ENCODE peak calls at places on chromosomes 12 and 14, in nine cellular contexts. One of them, this sample, is unnamed.

GRCh38 chr12:104825408-104825807 is 132.7 kb downstream of the SLC41A2 start:
- DNase-seq in caudate nucleus: no peak
- DNase-seq in NCI-H1092 treated with DMSO at 0.1 percent for 48 hours: no peak
- DNase-seq in germinal center: no peak
- DNase-seq in GM10248: no peak
- DNase-seq in right atrium auricular region: no peak
- DNase-seq in stimulated activated CD4-positive, alpha-beta T cell treated with anti-CD3 and anti-CD28 coated beads, TNF-alpha, amount 100 ng/mL, for 4 hours: no peak
- DNase-seq in naive thymus-derived CD4-positive, alpha-beta T cell: no peak
- DNase-seq in left lung: no peak
- DNase-seq in this sample: peak; percentile 10

GRCh38 chr14:53963491-53964227 is 7.0 kb upstream of the BMP4 start:
- DNase-seq in NCI-H1092 treated with DMSO at 0.1 percent for 48 hours: peak; percentile 27
- DNase-seq in left lung: peak; percentile 71
- DNase-seq in naive thymus-derived CD4-positive, alpha-beta T cell: no peak
- DNase-seq in stimulated activated CD4-positive, alpha-beta T cell treated with anti-CD3 and anti-CD28 coated beads, TNF-alpha, amount 100 ng/mL, for 4 hours: no peak
- DNase-seq in GM10248: no peak
- DNase-seq in caudate nucleus: no peak
- DNase-seq in germinal center: no peak
- DNase-seq in right atrium auricular region: peak; percentile 77
- DNase-seq in this sample: no peak

GRCh38 chr12:122062832-122063690 is 15.5 kb upstream of the MLXIP start:
- DNase-seq in naive thymus-derived CD4-positive, alpha-beta T cell: no peak
- DNase-seq in GM10248: no peak
- DNase-seq in NCI-H1092 treated with DMSO at 0.1 percent for 48 hours: peak; percentile 63
- DNase-seq in left lung: no peak
- DNase-seq in caudate nucleus: no peak
- DNase-seq in germinal center: no peak
- DNase-seq in right atrium auricular region: no peak
- DNase-seq in stimulated activated CD4-positive, alpha-beta T cell treated with anti-CD3 and anti-CD28 coated beads, TNF-alpha, amount 100 ng/mL, for 4 hours: no peak
- DNase-seq in this sample: no peak

GRCh38 chr12:51896236-51896635 is 8.3 kb downstream of the ANKRD33 start:
- DNase-seq in stimulated activated CD4-positive, alpha-beta T cell treated with anti-CD3 and anti-CD28 coated beads, TNF-alpha, amount 100 ng/mL, for 4 hours: no peak
- DNase-seq in right atrium auricular region: no peak
- DNase-seq in GM10248: no peak
- DNase-seq in germinal center: no peak
- DNase-seq in NCI-H1092 treated with DMSO at 0.1 percent for 48 hours: no peak
- DNase-seq in left lung: no peak
- DNase-seq in naive thymus-derived CD4-positive, alpha-beta T cell: no peak
- DNase-seq in caudate nucleus: no peak
- DNase-seq in this sample: no peak

GRCh38 chr12:30111719-30112118 is 328.0 kb upstream of the TMTC1 start:
- DNase-seq in left lung: no peak
- DNase-seq in germinal center: no peak
- DNase-seq in right atrium auricular region: no peak
- DNase-seq in caudate nucleus: no peak
- DNase-seq in naive thymus-derived CD4-positive, alpha-beta T cell: no peak
- DNase-seq in GM10248: no peak
- DNase-seq in stimulated activated CD4-positive, alpha-beta T cell treated with anti-CD3 and anti-CD28 coated beads, TNF-alpha, amount 100 ng/mL, for 4 hours: no peak
- DNase-seq in NCI-H1092 treated with DMSO at 0.1 percent for 48 hours: no peak
- DNase-seq in this sample: no peak

GRCh38 chr14:68395585-68395984 is 397.3 kb downstream of the ZFP36L1 start:
- DNase-seq in naive thymus-derived CD4-positive, alpha-beta T cell: no peak
- DNase-seq in germinal center: no peak
- DNase-seq in NCI-H1092 treated with DMSO at 0.1 percent for 48 hours: no peak
- DNase-seq in right atrium auricular region: peak; percentile 86
- DNase-seq in stimulated activated CD4-positive, alpha-beta T cell treated with anti-CD3 and anti-CD28 coated beads, TNF-alpha, amount 100 ng/mL, for 4 hours: no peak
- DNase-seq in GM10248: no peak
- DNase-seq in caudate nucleus: no peak
- DNase-seq in left lung: no peak
- DNase-seq in this sample: no peak

GRCh38 chr14:65032319-65032718 is 45.6 kb downstream of the FNTB start:
- DNase-seq in caudate nucleus: no peak
- DNase-seq in left lung: no peak
- DNase-seq in naive thymus-derived CD4-positive, alpha-beta T cell: no peak
- DNase-seq in NCI-H1092 treated with DMSO at 0.1 percent for 48 hours: no peak
- DNase-seq in GM10248: no peak
- DNase-seq in right atrium auricular region: no peak
- DNase-seq in stimulated activated CD4-positive, alpha-beta T cell treated with anti-CD3 and anti-CD28 coated beads, TNF-alpha, amount 100 ng/mL, for 4 hours: no peak
- DNase-seq in germinal center: no peak
- DNase-seq in this sample: no peak

GRCh38 chr14:88879016-88879415 is 54.6 kb downstream of the TTC8 start:
- DNase-seq in right atrium auricular region: no peak
- DNase-seq in naive thymus-derived CD4-positive, alpha-beta T cell: no peak
- DNase-seq in caudate nucleus: no peak
- DNase-seq in germinal center: no peak
- DNase-seq in stimulated activated CD4-positive, alpha-beta T cell treated with anti-CD3 and anti-CD28 coated beads, TNF-alpha, amount 100 ng/mL, for 4 hours: no peak
- DNase-seq in left lung: no peak
- DNase-seq in GM10248: no peak
- DNase-seq in NCI-H1092 treated with DMSO at 0.1 percent for 48 hours: no peak
- DNase-seq in this sample: no peak

GRCh38 chr14:49975799-49976198 is 82.9 kb downstream of the ARF6 start:
- DNase-seq in naive thymus-derived CD4-positive, alpha-beta T cell: no peak
- DNase-seq in caudate nucleus: no peak
- DNase-seq in GM10248: no peak
- DNase-seq in right atrium auricular region: no peak
- DNase-seq in stimulated activated CD4-positive, alpha-beta T cell treated with anti-CD3 and anti-CD28 coated beads, TNF-alpha, amount 100 ng/mL, for 4 hours: no peak
- DNase-seq in germinal center: no peak
- DNase-seq in NCI-H1092 treated with DMSO at 0.1 percent for 48 hours: no peak
- DNase-seq in left lung: no peak
- DNase-seq in this sample: no peak

GRCh38 chr12:109488051-109488665 is 10.7 kb downstream of the UBE3B start:
- DNase-seq in right atrium auricular region: no peak
- DNase-seq in left lung: no peak
- DNase-seq in NCI-H1092 treated with DMSO at 0.1 percent for 48 hours: no peak
- DNase-seq in caudate nucleus: no peak
- DNase-seq in germinal center: no peak
- DNase-seq in GM10248: no peak
- DNase-seq in stimulated activated CD4-positive, alpha-beta T cell treated with anti-CD3 and anti-CD28 coated beads, TNF-alpha, amount 100 ng/mL, for 4 hours: no peak
- DNase-seq in naive thymus-derived CD4-positive, alpha-beta T cell: no peak
- DNase-seq in this sample: no peak

GRCh38 chr12:14514154-14514842 is 53.4 kb downstream of the PLBD1 start:
- DNase-seq in right atrium auricular region: no peak
- DNase-seq in left lung: no peak
- DNase-seq in GM10248: peak; percentile 56
- DNase-seq in stimulated activated CD4-positive, alpha-beta T cell treated with anti-CD3 and anti-CD28 coated beads, TNF-alpha, amount 100 ng/mL, for 4 hours: no peak
- DNase-seq in caudate nucleus: no peak
- DNase-seq in NCI-H1092 treated with DMSO at 0.1 percent for 48 hours: peak; percentile 45
- DNase-seq in naive thymus-derived CD4-positive, alpha-beta T cell: no peak
- DNase-seq in germinal center: peak; percentile 12
- DNase-seq in this sample: peak; percentile 60

GRCh38 chr12:24780969-24781368 is 167.9 kb downstream of the BCAT1 start:
- DNase-seq in stimulated activated CD4-positive, alpha-beta T cell treated with anti-CD3 and anti-CD28 coated beads, TNF-alpha, amount 100 ng/mL, for 4 hours: no peak
- DNase-seq in germinal center: no peak
- DNase-seq in caudate nucleus: no peak
- DNase-seq in NCI-H1092 treated with DMSO at 0.1 percent for 48 hours: no peak
- DNase-seq in right atrium auricular region: no peak
- DNase-seq in naive thymus-derived CD4-positive, alpha-beta T cell: no peak
- DNase-seq in left lung: no peak
- DNase-seq in GM10248: peak; percentile 10
- DNase-seq in this sample: peak; percentile 53

GRCh38 chr14:64602826-64603225 is 53.1 kb downstream of the PPP1R36 start:
- DNase-seq in NCI-H1092 treated with DMSO at 0.1 percent for 48 hours: no peak
- DNase-seq in caudate nucleus: no peak
- DNase-seq in germinal center: no peak
- DNase-seq in naive thymus-derived CD4-positive, alpha-beta T cell: no peak
- DNase-seq in left lung: no peak
- DNase-seq in GM10248: no peak
- DNase-seq in right atrium auricular region: no peak
- DNase-seq in stimulated activated CD4-positive, alpha-beta T cell treated with anti-CD3 and anti-CD28 coated beads, TNF-alpha, amount 100 ng/mL, for 4 hours: no peak
- DNase-seq in this sample: no peak

GRCh38 chr14:89041245-89041585 is 216.8 kb downstream of the TTC8 start:
- DNase-seq in right atrium auricular region: no peak
- DNase-seq in naive thymus-derived CD4-positive, alpha-beta T cell: no peak
- DNase-seq in GM10248: no peak
- DNase-seq in NCI-H1092 treated with DMSO at 0.1 percent for 48 hours: peak; percentile 91
- DNase-seq in caudate nucleus: no peak
- DNase-seq in stimulated activated CD4-positive, alpha-beta T cell treated with anti-CD3 and anti-CD28 coated beads, TNF-alpha, amount 100 ng/mL, for 4 hours: no peak
- DNase-seq in left lung: no peak
- DNase-seq in germinal center: no peak
- DNase-seq in this sample: no peak

GRCh38 chr14:101076451-101077220 is 173.1 kb upstream of the RTL1 start:
- DNase-seq in germinal center: no peak
- DNase-seq in caudate nucleus: no peak
- DNase-seq in GM10248: no peak
- DNase-seq in stimulated activated CD4-positive, alpha-beta T cell treated with anti-CD3 and anti-CD28 coated beads, TNF-alpha, amount 100 ng/mL, for 4 hours: no peak
- DNase-seq in left lung: peak; percentile 53
- DNase-seq in NCI-H1092 treated with DMSO at 0.1 percent for 48 hours: no peak
- DNase-seq in naive thymus-derived CD4-positive, alpha-beta T cell: no peak
- DNase-seq in right atrium auricular region: peak; percentile 34
- DNase-seq in this sample: no peak

GRCh38 chr12:6278439-6279255 is 31.8 kb upstream of the PLEKHG6 start:
- DNase-seq in NCI-H1092 treated with DMSO at 0.1 percent for 48 hours: peak; percentile 10
- DNase-seq in stimulated activated CD4-positive, alpha-beta T cell treated with anti-CD3 and anti-CD28 coated beads, TNF-alpha, amount 100 ng/mL, for 4 hours: peak; percentile 74
- DNase-seq in naive thymus-derived CD4-positive, alpha-beta T cell: peak; percentile 66
- DNase-seq in right atrium auricular region: peak; percentile 86
- DNase-seq in caudate nucleus: peak; percentile 51
- DNase-seq in GM10248: peak; percentile 91
- DNase-seq in germinal center: peak; percentile 87
- DNase-seq in left lung: peak; percentile 98
- DNase-seq in this sample: peak; percentile 81

GRCh38 chr12:48296586-48297396 is 53.9 kb downstream of the ZNF641 start:
- DNase-seq in NCI-H1092 treated with DMSO at 0.1 percent for 48 hours: no peak
- DNase-seq in stimulated activated CD4-positive, alpha-beta T cell treated with anti-CD3 and anti-CD28 coated beads, TNF-alpha, amount 100 ng/mL, for 4 hours: peak; percentile 8
- DNase-seq in left lung: peak; percentile 91
- DNase-seq in naive thymus-derived CD4-positive, alpha-beta T cell: peak; percentile 23
- DNase-seq in right atrium auricular region: peak; percentile 86
- DNase-seq in germinal center: no peak
- DNase-seq in GM10248: peak; percentile 31
- DNase-seq in caudate nucleus: peak; percentile 85
- DNase-seq in this sample: no peak

GRCh38 chr14:21264025-21264801 is 5.0 kb downstream of the HNRNPC start:
- DNase-seq in stimulated activated CD4-positive, alpha-beta T cell treated with anti-CD3 and anti-CD28 coated beads, TNF-alpha, amount 100 ng/mL, for 4 hours: no peak
- DNase-seq in germinal center: no peak
- DNase-seq in right atrium auricular region: no peak
- DNase-seq in NCI-H1092 treated with DMSO at 0.1 percent for 48 hours: no peak
- DNase-seq in caudate nucleus: no peak
- DNase-seq in naive thymus-derived CD4-positive, alpha-beta T cell: no peak
- DNase-seq in left lung: no peak
- DNase-seq in GM10248: peak; percentile 57
- DNase-seq in this sample: peak; percentile 50

GRCh38 chr12:115617391-115617790 is 660.1 kb downstream of the MED13L start:
- DNase-seq in stimulated activated CD4-positive, alpha-beta T cell treated with anti-CD3 and anti-CD28 coated beads, TNF-alpha, amount 100 ng/mL, for 4 hours: no peak
- DNase-seq in NCI-H1092 treated with DMSO at 0.1 percent for 48 hours: no peak
- DNase-seq in germinal center: no peak
- DNase-seq in left lung: no peak
- DNase-seq in caudate nucleus: no peak
- DNase-seq in GM10248: no peak
- DNase-seq in naive thymus-derived CD4-positive, alpha-beta T cell: no peak
- DNase-seq in right atrium auricular region: no peak
- DNase-seq in this sample: no peak

GRCh38 chr14:104819361-104819771 is 18.5 kb downstream of the ZBTB42 start:
- DNase-seq in right atrium auricular region: no peak
- DNase-seq in GM10248: no peak
- DNase-seq in stimulated activated CD4-positive, alpha-beta T cell treated with anti-CD3 and anti-CD28 coated beads, TNF-alpha, amount 100 ng/mL, for 4 hours: no peak
- DNase-seq in naive thymus-derived CD4-positive, alpha-beta T cell: no peak
- DNase-seq in left lung: peak; percentile 59
- DNase-seq in caudate nucleus: no peak
- DNase-seq in germinal center: no peak
- DNase-seq in NCI-H1092 treated with DMSO at 0.1 percent for 48 hours: no peak
- DNase-seq in this sample: no peak

GRCh38 chr12:121255433-121255832 is 41.1 kb downstream of the CAMKK2 start:
- DNase-seq in naive thymus-derived CD4-positive, alpha-beta T cell: no peak
- DNase-seq in left lung: peak; percentile 43
- DNase-seq in right atrium auricular region: no peak
- DNase-seq in NCI-H1092 treated with DMSO at 0.1 percent for 48 hours: no peak
- DNase-seq in caudate nucleus: no peak
- DNase-seq in stimulated activated CD4-positive, alpha-beta T cell treated with anti-CD3 and anti-CD28 coated beads, TNF-alpha, amount 100 ng/mL, for 4 hours: no peak
- DNase-seq in GM10248: no peak
- DNase-seq in germinal center: no peak
- DNase-seq in this sample: no peak

GRCh38 chr12:127284870-127285431 is 982.0 kb upstream of the TMEM132C start:
- DNase-seq in caudate nucleus: no peak
- DNase-seq in right atrium auricular region: peak; percentile 73
- DNase-seq in NCI-H1092 treated with DMSO at 0.1 percent for 48 hours: no peak
- DNase-seq in stimulated activated CD4-positive, alpha-beta T cell treated with anti-CD3 and anti-CD28 coated beads, TNF-alpha, amount 100 ng/mL, for 4 hours: no peak
- DNase-seq in germinal center: no peak
- DNase-seq in naive thymus-derived CD4-positive, alpha-beta T cell: no peak
- DNase-seq in GM10248: no peak
- DNase-seq in left lung: no peak
- DNase-seq in this sample: no peak

GRCh38 chr12:104576980-104577925 is 120.5 kb downstream of the CHST11 start:
- DNase-seq in caudate nucleus: no peak
- DNase-seq in left lung: no peak
- DNase-seq in germinal center: no peak
- DNase-seq in right atrium auricular region: no peak
- DNase-seq in stimulated activated CD4-positive, alpha-beta T cell treated with anti-CD3 and anti-CD28 coated beads, TNF-alpha, amount 100 ng/mL, for 4 hours: no peak
- DNase-seq in NCI-H1092 treated with DMSO at 0.1 percent for 48 hours: no peak
- DNase-seq in naive thymus-derived CD4-positive, alpha-beta T cell: no peak
- DNase-seq in GM10248: no peak
- DNase-seq in this sample: no peak

GRCh38 chr14:61866932-61867920 is 105.0 kb downstream of the SNAPC1 start:
- DNase-seq in stimulated activated CD4-positive, alpha-beta T cell treated with anti-CD3 and anti-CD28 coated beads, TNF-alpha, amount 100 ng/mL, for 4 hours: no peak
- DNase-seq in GM10248: peak; percentile 53
- DNase-seq in left lung: no peak
- DNase-seq in naive thymus-derived CD4-positive, alpha-beta T cell: no peak
- DNase-seq in NCI-H1092 treated with DMSO at 0.1 percent for 48 hours: no peak
- DNase-seq in right atrium auricular region: no peak
- DNase-seq in germinal center: no peak
- DNase-seq in caudate nucleus: no peak
- DNase-seq in this sample: peak; percentile 44

GRCh38 chr14:92728781-92729364 is 19.6 kb downstream of the LGMN start:
- DNase-seq in GM10248: peak; percentile 50
- DNase-seq in caudate nucleus: peak; percentile 70
- DNase-seq in left lung: no peak
- DNase-seq in stimulated activated CD4-positive, alpha-beta T cell treated with anti-CD3 and anti-CD28 coated beads, TNF-alpha, amount 100 ng/mL, for 4 hours: no peak
- DNase-seq in naive thymus-derived CD4-positive, alpha-beta T cell: no peak
- DNase-seq in germinal center: no peak
- DNase-seq in right atrium auricular region: no peak
- DNase-seq in NCI-H1092 treated with DMSO at 0.1 percent for 48 hours: peak; percentile 27
- DNase-seq in this sample: peak; percentile 30

GRCh38 chr14:71143391-71144290 is 236.4 kb downstream of the PCNX1 start:
- DNase-seq in naive thymus-derived CD4-positive, alpha-beta T cell: peak; percentile 11
- DNase-seq in caudate nucleus: peak; percentile 14
- DNase-seq in NCI-H1092 treated with DMSO at 0.1 percent for 48 hours: no peak
- DNase-seq in germinal center: no peak
- DNase-seq in right atrium auricular region: no peak
- DNase-seq in left lung: no peak
- DNase-seq in stimulated activated CD4-positive, alpha-beta T cell treated with anti-CD3 and anti-CD28 coated beads, TNF-alpha, amount 100 ng/mL, for 4 hours: no peak
- DNase-seq in GM10248: no peak
- DNase-seq in this sample: no peak

GRCh38 chr14:66070542-66071319 is 415.4 kb upstream of the CCDC196 start:
- DNase-seq in stimulated activated CD4-positive, alpha-beta T cell treated with anti-CD3 and anti-CD28 coated beads, TNF-alpha, amount 100 ng/mL, for 4 hours: peak; percentile 38
- DNase-seq in GM10248: peak; percentile 64
- DNase-seq in caudate nucleus: no peak
- DNase-seq in left lung: no peak
- DNase-seq in germinal center: peak; percentile 76
- DNase-seq in naive thymus-derived CD4-positive, alpha-beta T cell: peak; percentile 41
- DNase-seq in right atrium auricular region: no peak
- DNase-seq in NCI-H1092 treated with DMSO at 0.1 percent for 48 hours: peak; percentile 74
- DNase-seq in this sample: peak; percentile 45

This sample was measured in NAMALWA.